ENCODE peak calls at places on chromosomes 5 and 9, in five cellular contexts. F is MM.1S, Y is BE2C, W is cardiac muscle cell, Q is adipocyte. C is an unnamed sample. For H3K4me1, the result is how much of the 10 kb centered on the place peaks cover.

GRCh38 chr9:127788337-127789011 is 2.6 kb downstream of the CDK9 start:
- DNase-seq in Q (no peak), Y (no peak), F (peak), W (no peak), C (no peak)

GRCh38 chr5:89878140-89878570 is 531.4 kb downstream of the CETN3 start:
- DNase-seq in Y (no peak), W (peak), Q (peak), F (no peak), C (no peak)

GRCh38 chr5:136032564-136032963 is 3.8 kb downstream of the TGFBI start:
- DNase-seq in W (peak), Y (no peak), F (no peak), Q (peak), C (no peak)

GRCh38 chr9:85723220-85723619 is 18.5 kb downstream of the AGTPBP1 start:
- DNase-seq in Q (no peak), Y (no peak), W (no peak), F (no peak), C (no peak)

GRCh38 chr9:127987103-127987614 is 6.4 kb upstream of the EEIG1 start:
- DNase-seq in Y (no peak), W (no peak), Q (no peak), F (no peak), C (no peak)

GRCh38 chr5:127856310-127856709 is 153.1 kb downstream of the CCDC192 start:
- DNase-seq in F (peak), Y (no peak), Q (no peak), W (peak), C (no peak)

GRCh38 chr5:64190562-64191306 is 25.1 kb downstream of the RNF180 start:
- DNase-seq in Y (no peak), F (no peak), Q (no peak), W (no peak), C (no peak)

GRCh38 chr9:113875917-113876805 is at the start of gene ZNF618:
- DNase-seq in Y (peak), F (peak), Q (peak), W (peak), C (no peak)

GRCh38 chr9:126290871-126291270 is 35.8 kb upstream of the MVB12B start:
- DNase-seq in Q (no peak), F (no peak), Y (no peak), W (no peak), C (no peak)

GRCh38 chr9:14910178-14910805 is at the start of gene FREM1:
- DNase-seq in Y (peak), Q (peak), W (peak), F (no peak), C (peak)

GRCh38 chr9:13279284-13280162 is at the start of gene MPDZ:
- DNase-seq in W (peak), Q (peak), F (no peak), Y (peak), C (peak)

GRCh38 chr9:37639109-37639748 is 11.5 kb upstream of the FRMPD1 start:
- DNase-seq in W (peak), F (no peak), Y (no peak), Q (peak), C (no peak)

GRCh38 chr5:1386274-1386717 is 41.4 kb upstream of the CLPTM1L start:
- DNase-seq in Q (peak), Y (peak), W (peak), F (peak), C (no peak)

GRCh38 chr9:69535911-69536310 is 136.3 kb downstream of the APBA1 start:
- DNase-seq in W (no peak), Y (no peak), F (no peak), Q (peak), C (no peak)

GRCh38 chr5:120734033-120734432 is 269.9 kb downstream of the PRR16 start:
- DNase-seq in Q (peak), Y (no peak), F (no peak), W (no peak), C (no peak)

GRCh38 chr9:108150736-108151135 is 661.2 kb upstream of the KLF4 start:
- DNase-seq in F (no peak), W (peak), Q (no peak), Y (no peak), C (peak)

GRCh38 chr9:135711411-135711810 is 9.4 kb downstream of the KCNT1 start:
- DNase-seq in Q (no peak), Y (no peak), W (no peak), F (no peak), C (no peak)

GRCh38 chr5:58844395-58844794 is 261.5 kb downstream of the RAB3C start:
- DNase-seq in F (no peak), Q (no peak), W (no peak), Y (no peak), C (no peak)

GRCh38 chr9:3880851-3881250 is 355.1 kb upstream of the RFX3 start:
- DNase-seq in Q (peak), Y (no peak), W (peak), F (no peak), C (no peak)

GRCh38 chr9:109250311-109250741 is 70.5 kb downstream of the EPB41L4B start:
- DNase-seq in Q (no peak), Y (no peak), W (no peak), F (no peak), C (no peak)

GRCh38 chr9:100577776-100578448 is at the start of gene CAVIN4:
- DNase-seq in Y (no peak), F (no peak), W (peak), Q (peak), C (no peak)

GRCh38 chr5:39623291-39623865 is 198.6 kb upstream of the DAB2 start:
- DNase-seq in W (no peak), Y (no peak), Q (no peak), F (no peak), C (no peak)

GRCh38 chr5:99030871-99031440 is 102.1 kb upstream of the CHD1 start:
- DNase-seq in F (no peak), Y (no peak), W (no peak), Q (no peak), C (no peak)

GRCh38 chr9:122642226-122642625 is 15.2 kb downstream of the OR1B1 start:
- DNase-seq in W (no peak), F (peak), Q (peak), Y (no peak), C (no peak)

GRCh38 chr5:5199460-5199859 is 59.3 kb downstream of the ADAMTS16 start:
- DNase-seq in W (no peak), Q (no peak), Y (no peak), F (no peak), C (no peak)

GRCh38 chr5:89289604-89290003 is 406.6 kb upstream of the MEF2C start:
- DNase-seq in W (peak), F (no peak), Y (no peak), Q (peak), C (no peak)

GRCh38 chr5:172553167-172553566 is 87.9 kb upstream of the NEURL1B start:
- DNase-seq in Q (no peak), W (no peak), Y (no peak), F (no peak), C (no peak)

GRCh38 chr5:172556971-172557461 is 84.0 kb upstream of the NEURL1B start:
- DNase-seq in Y (no peak), W (peak), F (no peak), Q (no peak), C (no peak)

GRCh38 chr5:172556262-172556661 is 84.8 kb upstream of the NEURL1B start:
- DNase-seq in Q (peak), Y (no peak), F (no peak), W (no peak), C (no peak)

GRCh38 chr5:172553838-172554344 is 87.2 kb upstream of the NEURL1B start:
- DNase-seq in F (no peak), Q (no peak), W (no peak), Y (no peak), C (no peak)

GRCh38 chr5:172554562-172554961 is 86.5 kb upstream of the NEURL1B start:
- DNase-seq in Y (no peak), W (no peak), Q (no peak), F (no peak), C (no peak)
- H3K4me1 ChIP-seq in Y (under half), W (half or more), Q (under half), F (under half), C (under half)

DNA sequence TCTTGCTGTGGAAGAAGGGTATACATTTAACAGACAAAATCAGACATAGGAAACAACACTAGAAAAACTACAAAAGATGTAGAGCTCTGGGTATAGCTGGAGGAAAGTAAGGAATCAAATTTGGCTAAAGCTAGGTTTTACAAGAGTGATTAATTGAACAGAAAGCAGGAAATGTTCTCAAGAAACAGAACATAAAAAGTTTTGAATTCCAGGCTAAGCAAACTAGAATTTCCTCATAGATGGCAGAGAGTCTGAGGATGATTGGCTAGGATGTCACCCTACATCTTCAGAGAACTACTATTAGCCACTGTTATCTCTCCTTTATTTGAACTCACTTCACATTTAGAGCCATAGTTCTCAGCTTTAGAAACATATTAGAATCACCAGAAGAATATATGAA is 502.1 kb upstream of the PAPPA start:
- DNase-seq in Y (no peak), W (no peak), F (no peak), Q (no peak), C (no peak)
- H3K4me1 ChIP-seq in Y (under half), W (under half), F (under half), Q (under half), C (under half)

GRCh38 chr5:132416306-132417009 is 46.9 kb downstream of the SLC22A5 start:
- DNase-seq in Y (no peak), W (no peak), Q (no peak), F (no peak), C (no peak)

GRCh38 chr5:132418876-132419275 is 49.4 kb downstream of the SLC22A5 start:
- DNase-seq in F (no peak), Y (no peak), W (no peak), Q (no peak), C (no peak)

GRCh38 chr5:132417010-132417439 is 47.5 kb downstream of the SLC22A5 start:
- DNase-seq in F (no peak), Y (no peak), Q (no peak), W (no peak), C (no peak)

GRCh38 chr5:132417461-132417860 is 48.0 kb downstream of the SLC22A5 start:
- DNase-seq in F (no peak), Y (no peak), W (no peak), Q (no peak), C (no peak)

DNA sequence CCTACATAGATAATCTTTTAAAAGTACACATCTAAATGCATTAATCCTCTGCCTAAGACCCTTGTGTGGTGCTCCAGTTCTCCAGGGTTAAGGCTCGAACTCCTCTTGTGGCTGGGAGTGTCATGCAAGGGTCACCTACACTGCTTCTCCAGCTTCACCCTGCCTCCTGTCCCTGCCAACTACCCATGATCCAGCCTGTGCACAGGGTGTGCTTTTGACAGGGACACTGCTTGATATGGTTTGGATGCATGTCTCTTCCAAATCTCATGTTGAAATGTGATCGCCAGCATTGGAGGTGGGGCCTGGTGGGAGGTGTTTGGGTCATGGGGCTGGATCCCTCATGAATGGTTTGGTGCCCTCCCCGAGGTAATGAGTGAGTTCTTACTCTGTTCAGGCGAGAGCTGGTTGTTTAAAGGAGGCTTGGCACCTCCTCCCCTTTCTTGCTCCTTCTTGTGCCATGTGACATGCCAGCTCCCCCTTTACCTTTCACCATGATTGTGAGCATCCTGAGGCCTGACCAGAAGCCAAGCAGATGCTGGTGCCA is 48.5 kb downstream of the SLC22A5 start:
- DNase-seq in Q (no peak), W (no peak), Y (no peak), F (no peak), C (no peak)
- H3K4me1 ChIP-seq in Q (half or more), W (under half), Y (under half), F (half or more), C (half or more)

DNA sequence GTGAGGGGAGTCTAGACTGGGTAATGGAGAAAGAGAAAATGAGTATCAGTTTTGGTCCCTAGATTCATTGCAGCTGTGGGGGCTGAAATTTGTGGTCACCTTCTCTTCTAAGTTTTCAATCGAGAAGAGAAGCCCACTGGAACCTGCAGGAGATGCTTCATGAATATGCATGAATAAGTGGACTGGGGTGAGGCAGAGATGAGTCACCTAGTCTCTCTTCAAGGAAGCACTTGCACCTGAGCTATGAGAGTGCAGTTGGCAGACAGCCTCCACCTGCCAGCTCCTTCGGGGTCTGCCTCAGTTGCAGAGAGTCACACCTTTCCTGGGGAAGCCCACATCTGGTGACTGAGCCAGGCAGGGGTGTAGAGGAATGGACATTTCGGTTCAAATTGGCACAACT is 69.1 kb downstream of the ZNF366 start:
- DNase-seq in Q (no peak), F (no peak), W (no peak), Y (no peak), C (no peak)
- H3K4me1 ChIP-seq in Q (under half), F (under half), W (under half), Y (under half), C (half or more)

GRCh38 chr9:131282175-131282574 is 5.9 kb upstream of the FAM78A start:
- DNase-seq in F (no peak), Q (no peak), Y (no peak), W (no peak), C (no peak)
- H3K4me1 ChIP-seq in F (under half), Q (under half), Y (under half), W (under half), C (under half)

GRCh38 chr5:68454766-68455165 is 239.2 kb downstream of the PIK3R1 start:
- DNase-seq in Q (peak), F (no peak), W (no peak), Y (no peak), C (no peak)

GRCh38 chr5:68456756-68457217 is 241.2 kb downstream of the PIK3R1 start:
- DNase-seq in F (no peak), Q (peak), W (peak), Y (peak), C (no peak)

GRCh38 chr5:68455216-68455615 is 239.7 kb downstream of the PIK3R1 start:
- DNase-seq in F (no peak), W (no peak), Y (no peak), Q (no peak), C (no peak)

GRCh38 chr5:68452286-68452685 is 236.7 kb downstream of the PIK3R1 start:
- DNase-seq in Y (no peak), F (no peak), W (no peak), Q (no peak), C (no peak)

GRCh38 chr5:68454172-68454571 is 238.6 kb downstream of the PIK3R1 start:
- DNase-seq in Y (no peak), Q (no peak), F (no peak), W (no peak), C (no peak)
- H3K4me1 ChIP-seq in Y (under half), Q (under half), F (under half), W (under half), C (under half)

GRCh38 chr5:151078490-151079262 is 2.2 kb downstream of the TNIP1 start:
- DNase-seq in Q (no peak), F (no peak), Y (no peak), W (no peak), C (no peak)
- H3K4me1 ChIP-seq in Q (under half), F (under half), Y (under half), W (under half), C (half or more)

DNA sequence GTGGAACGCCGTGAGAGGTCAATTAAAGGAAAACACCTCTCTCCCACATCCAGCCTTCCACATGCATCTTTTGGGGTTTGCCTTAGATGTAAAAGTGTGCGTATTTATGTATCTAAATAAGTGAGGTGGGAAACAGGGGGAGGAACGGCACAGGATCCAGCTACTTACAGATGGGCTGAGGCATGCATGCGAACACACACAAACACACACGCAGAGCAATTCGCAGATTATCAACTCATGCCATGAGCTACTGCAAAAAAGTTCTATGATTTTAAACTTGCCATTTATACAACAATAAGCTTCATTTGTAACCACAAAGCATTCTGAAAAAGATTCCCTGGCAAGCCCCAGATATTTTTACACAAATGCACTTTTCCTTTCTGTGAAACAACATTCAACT is 242.0 kb downstream of the BNC2 start:
- DNase-seq in Q (peak), Y (no peak), F (no peak), W (peak), C (no peak)
- H3K4me1 ChIP-seq in Q (half or more), Y (under half), F (under half), W (under half), C (under half)

GRCh38 chr9:137192859-137193258 is 4.4 kb downstream of the SSNA1 start:
- DNase-seq in W (no peak), Y (no peak), Q (no peak), F (no peak), C (no peak)

GRCh38 chr9:137191245-137191644 is 2.8 kb downstream of the SSNA1 start:
- DNase-seq in Y (no peak), Q (no peak), F (no peak), W (no peak), C (no peak)

GRCh38 chr9:137193771-137194170 is 5.3 kb downstream of the SSNA1 start:
- DNase-seq in Y (no peak), F (no peak), W (no peak), Q (no peak), C (no peak)

GRCh38 chr9:137191691-137192447 is 3.4 kb downstream of the SSNA1 start:
- DNase-seq in F (no peak), W (no peak), Y (no peak), Q (no peak), C (no peak)

DNA sequence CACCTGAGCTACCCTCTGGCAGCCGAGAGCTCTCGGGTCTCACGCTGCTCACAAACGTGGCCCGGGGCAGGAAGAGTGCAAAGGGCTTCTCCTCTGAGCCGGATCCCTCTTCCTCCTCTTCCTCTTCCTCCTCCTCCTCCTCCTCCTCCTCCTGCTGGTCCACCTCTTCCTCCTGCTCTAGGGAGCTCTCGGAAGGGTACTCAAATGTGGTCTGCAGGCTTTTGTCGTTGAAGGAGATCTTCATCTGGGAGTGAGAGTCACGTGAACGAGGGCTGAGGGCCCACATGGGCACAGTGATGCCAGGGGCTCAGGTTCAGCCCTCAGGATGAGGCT is 3.9 kb downstream of the SSNA1 start:
- DNase-seq in Y (no peak), W (no peak), Q (no peak), F (no peak), C (no peak)
- H3K4me1 ChIP-seq in Y (under half), W (under half), Q (under half), F (under half), C (half or more)